ENCODE peak calls at places on chromosomes 5 and 9, in eight cellular contexts. Q is HEK293T; E is stimulated activated CD8-positive, alpha-beta memory T cell treated with anti-CD3 and anti-CD28 coated beads, Interleukin-15, amount 100 ng/mL, for 1 hour; Y is ACHN; M is ELR; A is WTC11; K is stimulated activated naive B cell treated with anti-CD40 and anti-IgM and Interleukin-4, amounts not matched to agents 10 μg/mL and 1 μg/mL and 100 μg/mL, for 72 hours; R is neuronal stem cell. I is an unnamed sample.

GRCh38 chr5:83417884-83418283 is 53.7 kb upstream of the VCAN start:
- DNase-seq in Q (no peak), R (no peak), M (no peak), K (no peak), E (no peak), A (no peak), Y (no peak), I (no peak)

GRCh38 chr5:76547242-76547890 is 75.8 kb downstream of the F2RL2 start:
- DNase-seq in Y (no peak), A (no peak), K (peak), R (no peak), Q (no peak), E (no peak), M (no peak), I (no peak)

GRCh38 chr9:114856942-114857315 is 51.1 kb upstream of the TNFSF15 start:
- DNase-seq in Q (no peak), A (no peak), R (no peak), Y (no peak), E (no peak), K (no peak), M (no peak), I (no peak)

GRCh38 chr9:129460323-129461261 is 160.3 kb downstream of the C9orf50 start:
- DNase-seq in E (peak), K (peak), Y (peak), Q (peak), A (peak), M (peak), R (peak), I (peak)

GRCh38 chr9:37037744-37038640 is 3.9 kb upstream of the PAX5 start:
- DNase-seq in Y (no peak), K (peak), E (no peak), R (no peak), M (no peak), Q (no peak), A (peak), I (no peak)

GRCh38 chr9:133089271-133089671 is 27.5 kb downstream of the CEL start:
- DNase-seq in K (no peak), Y (no peak), Q (no peak), R (no peak), E (no peak), M (no peak), A (no peak), I (no peak)

GRCh38 chr5:109451161-109451560 is 41.4 kb upstream of the PJA2 start:
- DNase-seq in M (no peak), E (no peak), R (no peak), Y (no peak), K (no peak), A (no peak), Q (no peak), I (no peak)

GRCh38 chr9:92882276-92882675 is 4.4 kb upstream of the ZNF484 start:
- DNase-seq in M (no peak), E (no peak), K (no peak), A (peak), Y (no peak), Q (no peak), R (no peak), I (no peak)

GRCh38 chr9:136482046-136482792 is 621 bp downstream of the SEC16A start:
- DNase-seq in R (peak), K (no peak), M (peak), Y (peak), E (no peak), Q (no peak), A (no peak), I (peak)

GRCh38 chr5:63247651-63248050 is 669.0 kb downstream of the LRRC70 start:
- DNase-seq in M (peak), A (no peak), R (no peak), Q (no peak), E (no peak), Y (no peak), K (no peak), I (no peak)

GRCh38 chr9:99259231-99259918 is 37.3 kb downstream of the SEC61B start:
- DNase-seq in Q (no peak), Y (peak), K (no peak), M (peak), A (peak), E (no peak), R (no peak), I (no peak)

GRCh38 chr9:76629205-76629990 is 134.8 kb upstream of the PCA3 start:
- DNase-seq in E (no peak), M (no peak), A (no peak), Y (no peak), R (no peak), K (no peak), Q (no peak), I (no peak)

GRCh38 chr5:53424691-53425597 is 55.5 kb upstream of the FST start:
- DNase-seq in E (no peak), K (no peak), A (no peak), R (no peak), Q (no peak), M (peak), Y (no peak), I (no peak)

GRCh38 chr5:139644001-139644456 is 4.1 kb upstream of the CXXC5 start:
- DNase-seq in A (no peak), Y (no peak), Q (no peak), K (no peak), M (no peak), E (no peak), R (no peak), I (no peak)

GRCh38 chr5:88883059-88883565 is at the start of gene MEF2C:
- DNase-seq in A (peak), E (no peak), K (peak), R (peak), Q (peak), M (peak), Y (peak), I (peak)

GRCh38 chr5:80122599-80122998 is 87.5 kb downstream of the THBS4 start:
- DNase-seq in E (no peak), A (no peak), Q (no peak), M (no peak), K (no peak), R (no peak), Y (no peak), I (no peak)

GRCh38 chr9:13899924-13900323 is 414.0 kb downstream of the NFIB start:
- DNase-seq in R (no peak), Q (no peak), Y (no peak), M (no peak), E (no peak), K (no peak), A (no peak), I (no peak)

GRCh38 chr5:151733727-151734408 is 24.6 kb downstream of the ATOX1 start:
- DNase-seq in E (no peak), Y (no peak), K (no peak), M (peak), R (no peak), Q (no peak), A (no peak), I (peak)